ENCODE peak calls at places on chromosome 21, in nine cellular contexts. Z is naive thymus-derived CD4-positive, alpha-beta T cell; F is PC-3; C is substantia nigra; E is cardiac muscle cell; W is fibroblast of lung; R is CD8-positive, alpha-beta memory T cell; B is right cardiac atrium; K is heart left ventricle. T is an unnamed sample.

GRCh38 chr21:37437376-37438080 is 71.0 kb downstream of the DYRK1A start:
- DNase-seq in K (no peak), E (no peak), C (no peak), W (no peak), Z (no peak), B (no peak), F (no peak), R (no peak), T (no peak)

GRCh38 chr21:43644609-43645008 is 14.7 kb downstream of the HSF2BP start:
- DNase-seq in E (peak), R (no peak), K (no peak), F (peak), B (peak), W (peak), Z (no peak), C (no peak), T (peak)

GRCh38 chr21:38115870-38116269 is 140.9 kb upstream of the KCNJ15 start:
- DNase-seq in R (no peak), E (no peak), Z (no peak), C (no peak), F (no peak), W (no peak), B (no peak), K (no peak), T (no peak)

GRCh38 chr21:43271452-43272020 is 102.7 kb downstream of the CRYAA start:
- DNase-seq in W (no peak), Z (no peak), B (peak), K (no peak), R (no peak), F (no peak), E (no peak), C (no peak), T (no peak)

GRCh38 chr21:38787461-38788274 is 18.1 kb upstream of the ETS2 start:
- DNase-seq in W (peak), K (no peak), F (peak), E (no peak), B (no peak), R (no peak), Z (no peak), C (no peak), T (peak)

GRCh38 chr21:44618909-44619308 is 7.0 kb downstream of the KRTAP10-8 start:
- DNase-seq in C (no peak), B (no peak), R (peak), K (no peak), F (peak), Z (peak), W (no peak), E (no peak), T (no peak)

GRCh38 chr21:31299291-31300147 is 44.5 kb downstream of the TIAM1 start:
- DNase-seq in F (no peak), C (no peak), Z (no peak), R (no peak), E (no peak), K (no peak), W (no peak), B (no peak), T (no peak)

GRCh38 chr21:26199471-26199870 is 28.9 kb upstream of the APP start:
- DNase-seq in E (peak), F (no peak), Z (no peak), B (no peak), K (no peak), C (no peak), R (no peak), W (peak), T (peak)

GRCh38 chr21:15793109-15793508 is 63.3 kb downstream of the USP25 start:
- DNase-seq in Z (no peak), C (no peak), F (no peak), E (no peak), B (no peak), W (no peak), R (no peak), K (no peak), T (no peak)

GRCh38 chr21:38621132-38621531 is 122.9 kb upstream of the ERG start:
- DNase-seq in Z (no peak), B (no peak), R (no peak), K (no peak), W (no peak), C (no peak), E (no peak), F (peak), T (no peak)

GRCh38 chr21:42913461-42913860 is 12.0 kb downstream of the ERVH48-1 start:
- DNase-seq in Z (no peak), E (no peak), C (no peak), R (no peak), K (no peak), F (no peak), W (no peak), B (no peak), T (no peak)

GRCh38 chr21:44639331-44639655 is 2.1 kb downstream of the KRTAP10-10 start:
- DNase-seq in B (no peak), W (no peak), F (no peak), R (no peak), E (no peak), Z (no peak), C (no peak), K (no peak), T (no peak)

GRCh38 chr21:25313891-25314646 is 293.2 kb downstream of the MRPL39 start:
- DNase-seq in W (peak), K (no peak), Z (no peak), B (no peak), R (no peak), C (no peak), F (peak), E (peak), T (peak)

DNA sequence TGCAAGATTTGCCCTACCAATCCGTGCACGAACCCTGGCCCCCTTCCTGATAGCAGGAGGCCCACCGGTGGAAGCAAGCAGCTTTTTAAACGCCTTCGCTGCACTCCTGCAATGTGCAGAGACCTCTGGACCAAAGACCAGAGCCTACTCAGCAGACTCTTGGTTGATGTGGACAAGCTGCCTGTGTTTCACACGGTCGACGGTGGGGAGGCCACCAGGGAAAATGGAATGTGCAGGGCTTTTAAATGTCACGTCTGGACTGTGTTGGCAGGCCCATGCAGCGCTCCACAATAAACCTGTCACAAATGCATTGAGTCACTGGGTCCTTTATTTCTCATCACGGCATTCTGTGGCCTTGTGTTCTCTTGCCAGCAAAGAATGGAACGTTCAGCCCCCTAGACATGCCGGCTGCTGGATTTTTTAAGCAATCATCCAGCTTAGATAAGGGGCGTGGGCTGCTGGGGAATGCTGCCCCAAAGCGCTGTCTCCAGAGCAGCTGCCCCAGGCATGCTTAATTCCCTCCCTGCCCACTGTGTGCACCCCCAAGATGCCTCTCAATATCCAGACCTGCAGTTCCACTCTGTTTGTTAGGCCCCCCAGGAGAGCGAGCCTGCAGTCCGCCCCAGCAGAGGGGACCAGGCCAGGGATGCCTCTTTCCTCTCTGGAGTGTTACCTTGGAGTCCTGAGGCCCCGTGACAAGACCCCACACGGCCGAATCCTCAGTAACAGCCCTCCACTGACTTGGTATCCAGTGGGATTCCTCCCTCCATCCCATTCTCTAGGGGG is 71.3 kb downstream of the ATP5PO start:
- DNase-seq in W (peak), E (peak), B (peak), Z (no peak), C (no peak), K (no peak), R (no peak), F (no peak), T (peak)
- H3K27ac ChIP-seq in W (no peak), E (peak), B (peak), Z (no peak), C (no peak), K (no peak), R (no peak), F (no peak), T (no peak)

GRCh38 chr21:33655591-33656221 is 13.4 kb downstream of the ITSN1 start:
- DNase-seq in Z (no peak), C (no peak), W (peak), R (no peak), E (peak), F (peak), B (no peak), K (no peak), T (peak)
- H3K27ac ChIP-seq in Z (no peak), C (no peak), W (peak), R (no peak), E (peak), F (peak), B (no peak), K (peak), T (peak)

GRCh38 chr21:46190491-46191131 is 6.4 kb upstream of the SPATC1L start:
- DNase-seq in F (no peak), Z (no peak), W (no peak), R (no peak), K (no peak), C (no peak), E (no peak), B (peak), T (no peak)

GRCh38 chr21:46189959-46190490 is 5.8 kb upstream of the SPATC1L start:
- DNase-seq in C (no peak), E (no peak), Z (no peak), B (no peak), K (no peak), F (no peak), W (no peak), R (no peak), T (no peak)

GRCh38 chr21:46189213-46189958 is 5.1 kb upstream of the SPATC1L start:
- DNase-seq in R (no peak), K (no peak), Z (no peak), E (peak), F (no peak), W (peak), B (peak), C (no peak), T (peak)

GRCh38 chr21:46191686-46192575 is 7.7 kb upstream of the SPATC1L start:
- DNase-seq in B (no peak), R (no peak), W (no peak), C (no peak), Z (no peak), F (no peak), E (no peak), K (no peak), T (no peak)

GRCh38 chr21:46191257-46191685 is 7.0 kb upstream of the SPATC1L start:
- DNase-seq in F (peak), C (no peak), B (peak), Z (no peak), K (no peak), E (peak), R (no peak), W (peak), T (peak)
- H3K27ac ChIP-seq in F (no peak), C (peak), B (no peak), Z (no peak), K (no peak), E (no peak), R (no peak), W (no peak), T (no peak)

GRCh38 chr21:30223596-30223995 is 7.7 kb upstream of the CLDN8 start:
- DNase-seq in K (no peak), F (no peak), Z (no peak), C (no peak), E (no peak), B (no peak), R (no peak), W (no peak), T (no peak)
- H3K27ac ChIP-seq in K (no peak), F (no peak), Z (no peak), C (no peak), E (no peak), B (peak), R (no peak), W (no peak), T (no peak)

DNA sequence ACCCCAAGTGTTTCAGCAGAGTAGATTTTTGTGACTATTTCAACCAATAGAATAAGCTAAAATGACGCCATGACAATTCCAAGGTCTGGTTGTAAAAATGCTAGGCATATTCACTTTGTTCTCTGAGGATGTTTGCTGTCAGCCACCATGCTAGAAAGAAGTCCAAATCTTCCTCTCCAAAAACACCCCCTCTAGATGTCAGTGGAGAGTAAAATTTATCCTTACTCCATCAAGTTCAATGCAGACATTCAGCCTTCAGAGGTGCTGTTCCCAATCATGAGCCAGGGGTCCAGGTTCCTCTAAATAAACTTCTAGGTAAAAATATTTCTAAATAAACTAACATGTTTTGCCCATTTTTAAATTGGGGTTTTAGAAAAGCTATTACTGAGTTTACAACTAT is 395.4 kb upstream of the ADAMTS5 start:
- DNase-seq in Z (no peak), B (no peak), R (no peak), C (no peak), E (peak), W (no peak), F (peak), K (no peak), T (no peak)
- H3K27ac ChIP-seq in Z (no peak), B (no peak), R (no peak), C (no peak), E (no peak), W (no peak), F (no peak), K (no peak), T (no peak)

GRCh38 chr21:41604583-41605041 is 96.7 kb upstream of the TMPRSS2 start:
- DNase-seq in F (peak), Z (no peak), B (no peak), E (no peak), R (no peak), W (no peak), C (no peak), K (no peak), T (no peak)

GRCh38 chr21:41606706-41607105 is 98.7 kb upstream of the TMPRSS2 start:
- DNase-seq in B (no peak), R (no peak), Z (no peak), F (no peak), K (no peak), W (no peak), E (no peak), C (no peak), T (no peak)

GRCh38 chr21:41603476-41603875 is 95.5 kb upstream of the TMPRSS2 start:
- DNase-seq in W (no peak), E (no peak), F (no peak), K (no peak), Z (no peak), C (no peak), R (no peak), B (no peak), T (no peak)

GRCh38 chr21:41605934-41606285 is 98.0 kb upstream of the TMPRSS2 start:
- DNase-seq in R (no peak), F (no peak), Z (no peak), K (no peak), W (no peak), C (no peak), E (no peak), B (no peak), T (no peak)

GRCh38 chr21:41605178-41605933 is 97.4 kb upstream of the TMPRSS2 start:
- DNase-seq in C (no peak), F (peak), E (no peak), K (no peak), Z (no peak), W (no peak), R (no peak), B (no peak), T (no peak)
- H3K27ac ChIP-seq in C (no peak), F (no peak), E (no peak), K (no peak), Z (no peak), W (no peak), R (no peak), B (no peak), T (no peak)

GRCh38 chr21:33915368-33916199 is at the start of gene ATP5PO:
- DNase-seq in E (peak), C (peak), B (peak), R (peak), Z (peak), W (peak), F (peak), K (peak), T (peak)
- H3K27ac ChIP-seq in E (peak), C (peak), B (peak), R (peak), Z (peak), W (peak), F (peak), K (peak), T (peak)